ENCODE peak calls at places on chromosomes 5 and 9, in nine cellular contexts. One of them, this sample, is unnamed. For H4K20me1, the result is how much of the 10 kb centered on the place peaks cover.

GRCh38 chr5:180950291-180950949 is 38.2 kb upstream of the BTNL3 start:
- DNase-seq in MM.1S: no peak
- DNase-seq in SK-N-SH: no peak
- DNase-seq in GM23248: no peak
- DNase-seq in HCT116: no peak
- DNase-seq in hepatocyte: no peak
- DNase-seq in GM23338: no peak
- DNase-seq in PC-3: peak
- DNase-seq in neural progenitor cell: no peak
- DNase-seq in this sample: no peak

GRCh38 chr9:116450378-116451139 is 236.5 kb upstream of the TRIM32 start:
- DNase-seq in GM23248: peak
- DNase-seq in neural progenitor cell: no peak
- DNase-seq in GM23338: no peak
- DNase-seq in SK-N-SH: no peak
- DNase-seq in MM.1S: no peak
- DNase-seq in hepatocyte: peak
- DNase-seq in HCT116: no peak
- DNase-seq in PC-3: peak
- DNase-seq in this sample: no peak

GRCh38 chr9:108953983-108954574 is 19.9 kb downstream of the ABITRAM start:
- DNase-seq in hepatocyte: peak
- DNase-seq in PC-3: peak
- DNase-seq in MM.1S: peak
- DNase-seq in SK-N-SH: peak
- DNase-seq in GM23338: peak
- DNase-seq in HCT116: peak
- DNase-seq in neural progenitor cell: peak
- DNase-seq in GM23248: peak
- DNase-seq in this sample: peak

GRCh38 chr9:94869415-94869838 is 142.9 kb downstream of the AOPEP start:
- DNase-seq in SK-N-SH: peak
- DNase-seq in MM.1S: no peak
- DNase-seq in hepatocyte: no peak
- DNase-seq in HCT116: no peak
- DNase-seq in PC-3: peak
- DNase-seq in GM23248: peak
- DNase-seq in GM23338: no peak
- DNase-seq in neural progenitor cell: no peak
- DNase-seq in this sample: no peak

GRCh38 chr5:180491496-180491895 is 2.7 kb upstream of the CNOT6 start:
- DNase-seq in GM23338: peak
- DNase-seq in neural progenitor cell: no peak
- DNase-seq in hepatocyte: no peak
- DNase-seq in GM23248: no peak
- DNase-seq in HCT116: no peak
- DNase-seq in MM.1S: no peak
- DNase-seq in PC-3: no peak
- DNase-seq in SK-N-SH: no peak
- DNase-seq in this sample: no peak

GRCh38 chr5:73946926-73947455 is 321.0 kb downstream of the ARHGEF28 start:
- DNase-seq in SK-N-SH: no peak
- DNase-seq in GM23248: no peak
- DNase-seq in MM.1S: no peak
- DNase-seq in GM23338: no peak
- DNase-seq in PC-3: no peak
- DNase-seq in neural progenitor cell: no peak
- DNase-seq in hepatocyte: no peak
- DNase-seq in HCT116: no peak
- DNase-seq in this sample: no peak

GRCh38 chr5:33992864-33993263 is 8.4 kb upstream of the SLC45A2 start:
- DNase-seq in HCT116: no peak
- DNase-seq in MM.1S: no peak
- DNase-seq in GM23338: no peak
- DNase-seq in hepatocyte: no peak
- DNase-seq in neural progenitor cell: no peak
- DNase-seq in SK-N-SH: no peak
- DNase-seq in GM23248: no peak
- DNase-seq in PC-3: no peak
- DNase-seq in this sample: no peak

GRCh38 chr5:150154618-150155134 is 969 bp downstream of the PDGFRB start:
- DNase-seq in MM.1S: no peak
- DNase-seq in HCT116: no peak
- DNase-seq in GM23338: peak
- DNase-seq in neural progenitor cell: no peak
- DNase-seq in hepatocyte: no peak
- DNase-seq in GM23248: peak
- DNase-seq in SK-N-SH: no peak
- DNase-seq in PC-3: no peak
- DNase-seq in this sample: no peak

DNA sequence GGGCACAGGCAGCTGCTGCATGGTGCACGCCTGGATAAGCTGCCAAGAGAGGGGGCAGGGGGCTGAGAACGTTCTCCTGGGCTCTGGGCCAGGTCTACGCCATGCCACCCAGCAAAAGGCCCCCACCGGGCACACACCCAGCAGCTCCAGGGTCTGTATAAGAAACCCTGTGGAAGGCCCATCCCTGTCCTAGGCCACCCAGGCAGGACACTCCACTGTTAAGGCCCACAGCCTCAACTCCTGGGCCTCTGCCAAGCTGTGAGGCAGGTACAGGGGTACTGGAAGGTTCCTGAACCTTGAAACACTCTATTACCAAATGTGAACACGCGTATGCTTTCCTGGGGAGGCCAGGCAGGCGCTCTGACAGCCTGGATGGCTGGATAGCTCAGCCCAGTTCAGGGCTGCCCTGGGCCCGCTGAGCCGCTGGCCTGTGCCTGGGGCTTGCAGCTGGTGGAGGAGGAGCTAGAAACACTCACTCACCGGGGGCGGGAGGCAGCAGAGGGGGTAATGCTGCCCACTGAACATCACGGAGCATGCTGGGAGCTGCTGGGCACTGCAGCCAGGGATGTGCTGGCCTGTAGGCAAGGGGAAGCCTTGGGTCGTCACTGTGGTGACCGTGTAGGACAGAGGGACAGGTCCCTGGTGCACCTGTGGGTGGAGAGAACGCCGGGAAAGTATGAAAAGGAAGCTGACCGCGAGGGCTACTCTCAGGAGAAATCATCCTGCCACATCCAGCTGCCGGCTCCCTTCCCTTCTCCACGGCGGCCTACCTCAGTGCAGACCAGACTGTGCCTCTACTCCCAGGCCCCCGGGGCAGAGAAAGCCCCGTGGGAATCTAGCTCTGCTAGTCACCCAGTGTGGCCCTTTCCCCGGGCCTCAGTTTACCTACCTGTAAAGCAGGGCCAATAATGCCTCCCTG is 6.0 kb downstream of the RNF44 start:
- DNase-seq in HCT116: no peak
- DNase-seq in neural progenitor cell: no peak
- DNase-seq in hepatocyte: no peak
- DNase-seq in MM.1S: no peak
- DNase-seq in GM23338: no peak
- DNase-seq in SK-N-SH: peak
- DNase-seq in PC-3: no peak
- DNase-seq in GM23248: peak
- DNase-seq in this sample: peak
- H4K20me1 ChIP-seq in HCT116: under half
- H4K20me1 ChIP-seq in neural progenitor cell: half or more
- H4K20me1 ChIP-seq in hepatocyte: under half
- H4K20me1 ChIP-seq in MM.1S: under half
- H4K20me1 ChIP-seq in GM23338: under half
- H4K20me1 ChIP-seq in SK-N-SH: under half
- H4K20me1 ChIP-seq in PC-3: under half
- H4K20me1 ChIP-seq in GM23248: under half
- H4K20me1 ChIP-seq in this sample: under half

GRCh38 chr9:133943036-133943780 is 48.9 kb downstream of the VAV2 start:
- DNase-seq in SK-N-SH: no peak
- DNase-seq in PC-3: no peak
- DNase-seq in GM23248: no peak
- DNase-seq in hepatocyte: no peak
- DNase-seq in GM23338: no peak
- DNase-seq in MM.1S: no peak
- DNase-seq in neural progenitor cell: no peak
- DNase-seq in HCT116: no peak
- DNase-seq in this sample: no peak
- TF ChIP-seq EZH2phosphoT487 in SK-N-SH: no peak
- TF ChIP-seq EZH2phosphoT487 in PC-3: no peak
- TF ChIP-seq EZH2phosphoT487 in GM23248: no peak
- TF ChIP-seq EZH2phosphoT487 in hepatocyte: no peak
- TF ChIP-seq EZH2phosphoT487 in GM23338: no peak
- TF ChIP-seq EZH2phosphoT487 in MM.1S: no peak
- TF ChIP-seq EZH2phosphoT487 in neural progenitor cell: no peak
- TF ChIP-seq EZH2phosphoT487 in HCT116: no peak
- TF ChIP-seq EZH2phosphoT487 in this sample: no peak

GRCh38 chr9:128055222-128056040 is 11.7 kb downstream of the NAIF1 start:
- DNase-seq in GM23338: peak
- DNase-seq in HCT116: no peak
- DNase-seq in PC-3: no peak
- DNase-seq in hepatocyte: no peak
- DNase-seq in SK-N-SH: no peak
- DNase-seq in GM23248: no peak
- DNase-seq in MM.1S: no peak
- DNase-seq in neural progenitor cell: peak
- DNase-seq in this sample: no peak
- H3K4me2 ChIP-seq in GM23338: peak
- H3K4me2 ChIP-seq in HCT116: no peak
- H3K4me2 ChIP-seq in PC-3: no peak
- H3K4me2 ChIP-seq in hepatocyte: peak
- H3K4me2 ChIP-seq in SK-N-SH: no peak
- H3K4me2 ChIP-seq in GM23248: no peak
- H3K4me2 ChIP-seq in MM.1S: no peak
- H3K4me2 ChIP-seq in neural progenitor cell: peak
- H3K4me2 ChIP-seq in this sample: no peak

GRCh38 chr9:137634016-137634415 is 15.2 kb downstream of the EHMT1 start:
- DNase-seq in GM23338: no peak
- DNase-seq in SK-N-SH: no peak
- DNase-seq in MM.1S: no peak
- DNase-seq in GM23248: no peak
- DNase-seq in HCT116: no peak
- DNase-seq in PC-3: no peak
- DNase-seq in hepatocyte: no peak
- DNase-seq in neural progenitor cell: no peak
- DNase-seq in this sample: no peak
- H4K20me1 ChIP-seq in GM23338: half or more
- H4K20me1 ChIP-seq in SK-N-SH: half or more
- H4K20me1 ChIP-seq in MM.1S: under half
- H4K20me1 ChIP-seq in GM23248: under half
- H4K20me1 ChIP-seq in HCT116: under half
- H4K20me1 ChIP-seq in PC-3: under half
- H4K20me1 ChIP-seq in hepatocyte: half or more
- H4K20me1 ChIP-seq in neural progenitor cell: half or more
- H4K20me1 ChIP-seq in this sample: under half

GRCh38 chr5:91104062-91104448 is 279.1 kb downstream of the ARRDC3 start:
- DNase-seq in SK-N-SH: no peak
- DNase-seq in GM23338: no peak
- DNase-seq in HCT116: no peak
- DNase-seq in hepatocyte: no peak
- DNase-seq in neural progenitor cell: no peak
- DNase-seq in PC-3: no peak
- DNase-seq in GM23248: no peak
- DNase-seq in MM.1S: no peak
- DNase-seq in this sample: no peak

GRCh38 chr5:91101777-91102379 is 281.2 kb downstream of the ARRDC3 start:
- DNase-seq in PC-3: peak
- DNase-seq in neural progenitor cell: peak
- DNase-seq in MM.1S: peak
- DNase-seq in SK-N-SH: peak
- DNase-seq in hepatocyte: peak
- DNase-seq in GM23248: peak
- DNase-seq in HCT116: peak
- DNase-seq in GM23338: peak
- DNase-seq in this sample: peak

GRCh38 chr5:91098581-91098980 is 284.5 kb downstream of the ARRDC3 start:
- DNase-seq in MM.1S: no peak
- DNase-seq in neural progenitor cell: no peak
- DNase-seq in GM23248: peak
- DNase-seq in PC-3: no peak
- DNase-seq in hepatocyte: peak
- DNase-seq in HCT116: no peak
- DNase-seq in GM23338: no peak
- DNase-seq in SK-N-SH: no peak
- DNase-seq in this sample: no peak

DNA sequence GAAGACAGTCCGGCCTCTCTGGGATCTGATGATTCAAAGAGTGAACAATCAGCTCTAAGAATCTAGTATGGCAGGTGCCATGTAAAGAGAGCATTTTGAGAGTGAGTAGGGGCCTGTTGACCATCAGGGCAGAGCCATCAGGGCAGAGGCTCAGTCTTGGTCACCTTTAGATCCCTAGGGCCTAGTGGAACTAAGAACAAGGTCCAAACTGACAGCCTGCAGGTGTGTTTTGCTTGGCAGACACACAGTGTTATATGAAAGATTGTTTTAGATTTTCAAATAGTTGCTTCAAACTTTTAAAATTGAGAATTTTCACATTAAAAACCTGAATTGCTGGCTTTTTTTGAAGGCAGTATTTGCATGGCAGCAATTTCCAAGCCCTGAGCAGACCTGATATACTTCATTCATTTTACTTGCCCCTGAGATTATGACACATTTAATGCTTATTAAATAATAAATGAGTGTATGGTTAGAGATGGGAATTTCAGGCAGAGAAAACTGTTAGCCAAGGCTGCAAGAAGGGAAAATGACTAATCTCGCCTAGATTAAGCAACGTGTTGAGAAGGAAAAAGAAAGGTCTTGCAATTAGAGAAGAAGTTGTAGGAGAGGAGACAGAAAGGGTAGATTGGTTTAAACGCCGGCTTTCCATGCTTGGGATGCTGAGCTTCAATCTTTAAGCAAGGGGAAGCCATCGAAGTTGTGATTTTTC is 279.6 kb downstream of the ARRDC3 start:
- DNase-seq in SK-N-SH: no peak
- DNase-seq in MM.1S: no peak
- DNase-seq in neural progenitor cell: no peak
- DNase-seq in hepatocyte: no peak
- DNase-seq in HCT116: no peak
- DNase-seq in PC-3: no peak
- DNase-seq in GM23338: no peak
- DNase-seq in GM23248: peak
- DNase-seq in this sample: no peak
- TF ChIP-seq EZH2phosphoT487 in SK-N-SH: no peak
- TF ChIP-seq EZH2phosphoT487 in MM.1S: no peak
- TF ChIP-seq EZH2phosphoT487 in neural progenitor cell: no peak
- TF ChIP-seq EZH2phosphoT487 in hepatocyte: no peak
- TF ChIP-seq EZH2phosphoT487 in HCT116: no peak
- TF ChIP-seq EZH2phosphoT487 in PC-3: no peak
- TF ChIP-seq EZH2phosphoT487 in GM23338: no peak
- TF ChIP-seq EZH2phosphoT487 in GM23248: no peak
- TF ChIP-seq EZH2phosphoT487 in this sample: no peak

DNA sequence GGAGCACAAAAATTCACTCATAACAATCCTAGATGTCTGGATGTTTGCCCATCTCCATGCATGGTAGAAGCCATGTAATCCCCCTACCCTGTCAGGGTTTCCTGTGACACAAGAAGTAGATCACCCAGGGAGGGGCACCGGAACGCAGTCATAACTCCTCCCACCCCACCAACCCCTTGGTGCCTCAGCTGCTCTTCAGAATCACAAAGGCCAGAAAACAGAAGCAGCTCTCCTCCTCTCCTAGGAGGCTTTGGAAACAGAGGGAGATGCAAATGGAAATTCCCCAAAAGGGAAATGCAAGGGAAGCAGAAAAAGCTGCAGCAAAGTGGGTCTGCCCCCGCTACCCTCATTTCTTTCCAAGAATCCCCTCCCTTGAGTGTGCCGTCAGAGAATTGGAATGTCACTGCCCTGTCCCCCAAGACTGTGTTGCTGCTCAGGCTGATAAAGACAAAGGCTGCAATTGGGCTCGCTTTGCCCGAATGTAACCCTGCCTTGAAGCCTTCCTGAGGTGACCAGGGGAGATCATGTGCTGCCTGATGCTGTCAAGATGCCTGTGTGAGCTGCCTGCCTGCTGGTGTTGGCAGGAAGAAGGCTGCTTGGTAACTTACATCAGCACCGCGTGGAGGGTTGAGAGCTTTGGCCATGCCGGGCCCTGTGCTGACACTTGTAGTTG is 65.5 kb upstream of the ABCA1 start:
- DNase-seq in GM23248: peak
- DNase-seq in hepatocyte: peak
- DNase-seq in MM.1S: no peak
- DNase-seq in HCT116: no peak
- DNase-seq in SK-N-SH: no peak
- DNase-seq in PC-3: no peak
- DNase-seq in GM23338: peak
- DNase-seq in neural progenitor cell: peak
- DNase-seq in this sample: no peak
- H3K4me2 ChIP-seq in GM23248: peak
- H3K4me2 ChIP-seq in hepatocyte: peak
- H3K4me2 ChIP-seq in MM.1S: no peak
- H3K4me2 ChIP-seq in HCT116: no peak
- H3K4me2 ChIP-seq in SK-N-SH: no peak
- H3K4me2 ChIP-seq in PC-3: no peak
- H3K4me2 ChIP-seq in GM23338: peak
- H3K4me2 ChIP-seq in neural progenitor cell: peak
- H3K4me2 ChIP-seq in this sample: no peak

This sample was measured in OCI-LY7.